ENCODE peak calls at places on chromosome 16, in eight cellular contexts. One of them, this sample, is unnamed.
A peak's percentile ranks its signal among the peaks of the same experiment; 100 is the strongest.

GRCh38 chr16:50884066-50884860 is 142.4 kb downstream of the CYLD start:
- DNase-seq in tibial nerve: no peak
- DNase-seq in esophagus muscularis mucosa: peak; percentile 37
- DNase-seq in GM23338: peak; percentile 77
- DNase-seq in breast epithelium: no peak
- DNase-seq in endothelial cell: peak; percentile 63
- DNase-seq in colonic mucosa: no peak
- DNase-seq in upper lobe of right lung: no peak
- DNase-seq in this sample: no peak

GRCh38 chr16:27843800-27844199 is 219.7 kb downstream of the GSG1L start:
- DNase-seq in breast epithelium: no peak
- DNase-seq in colonic mucosa: no peak
- DNase-seq in upper lobe of right lung: peak; percentile 9
- DNase-seq in esophagus muscularis mucosa: no peak
- DNase-seq in endothelial cell: no peak
- DNase-seq in GM23338: no peak
- DNase-seq in tibial nerve: no peak
- DNase-seq in this sample: no peak

GRCh38 chr16:54031107-54031760 is 255.4 kb downstream of the IRX3 start:
- DNase-seq in esophagus muscularis mucosa: no peak
- DNase-seq in GM23338: no peak
- DNase-seq in breast epithelium: no peak
- DNase-seq in endothelial cell: no peak
- DNase-seq in tibial nerve: no peak
- DNase-seq in upper lobe of right lung: no peak
- DNase-seq in colonic mucosa: no peak
- DNase-seq in this sample: no peak

GRCh38 chr16:76837872-76838271 is 353.1 kb upstream of the MON1B start:
- DNase-seq in upper lobe of right lung: no peak
- DNase-seq in esophagus muscularis mucosa: no peak
- DNase-seq in tibial nerve: no peak
- DNase-seq in breast epithelium: no peak
- DNase-seq in GM23338: peak; percentile 7
- DNase-seq in endothelial cell: no peak
- DNase-seq in colonic mucosa: no peak
- DNase-seq in this sample: no peak

GRCh38 chr16:87653234-87653633 is 50.9 kb downstream of the JPH3 start:
- DNase-seq in colonic mucosa: no peak
- DNase-seq in breast epithelium: no peak
- DNase-seq in tibial nerve: no peak
- DNase-seq in esophagus muscularis mucosa: no peak
- DNase-seq in GM23338: peak; percentile 54
- DNase-seq in upper lobe of right lung: no peak
- DNase-seq in endothelial cell: no peak
- DNase-seq in this sample: no peak

GRCh38 chr16:88905563-88905962 is 39.1 kb upstream of the PABPN1L start:
- DNase-seq in breast epithelium: no peak
- DNase-seq in GM23338: peak; percentile 81
- DNase-seq in upper lobe of right lung: no peak
- DNase-seq in colonic mucosa: no peak
- DNase-seq in endothelial cell: peak; percentile 41
- DNase-seq in tibial nerve: no peak
- DNase-seq in esophagus muscularis mucosa: no peak
- DNase-seq in this sample: no peak

GRCh38 chr16:84020353-84020752 is 22.2 kb downstream of the SLC38A8 start:
- DNase-seq in GM23338: no peak
- DNase-seq in colonic mucosa: no peak
- DNase-seq in upper lobe of right lung: no peak
- DNase-seq in tibial nerve: no peak
- DNase-seq in esophagus muscularis mucosa: no peak
- DNase-seq in breast epithelium: no peak
- DNase-seq in endothelial cell: no peak
- DNase-seq in this sample: no peak

GRCh38 chr16:47359478-47359877 is 101.4 kb downstream of the ITFG1 start:
- DNase-seq in endothelial cell: no peak
- DNase-seq in tibial nerve: no peak
- DNase-seq in breast epithelium: no peak
- DNase-seq in esophagus muscularis mucosa: no peak
- DNase-seq in colonic mucosa: no peak
- DNase-seq in upper lobe of right lung: no peak
- DNase-seq in GM23338: no peak
- DNase-seq in this sample: no peak

GRCh38 chr16:29978081-29978480 is 4.4 kb downstream of the TAOK2 start:
- DNase-seq in tibial nerve: no peak
- DNase-seq in breast epithelium: no peak
- DNase-seq in esophagus muscularis mucosa: no peak
- DNase-seq in colonic mucosa: no peak
- DNase-seq in GM23338: no peak
- DNase-seq in endothelial cell: no peak
- DNase-seq in upper lobe of right lung: no peak
- DNase-seq in this sample: no peak

GRCh38 chr16:84031556-84031955 is 11.0 kb downstream of the SLC38A8 start:
- DNase-seq in esophagus muscularis mucosa: no peak
- DNase-seq in tibial nerve: no peak
- DNase-seq in colonic mucosa: no peak
- DNase-seq in GM23338: no peak
- DNase-seq in endothelial cell: no peak
- DNase-seq in breast epithelium: no peak
- DNase-seq in upper lobe of right lung: no peak
- DNase-seq in this sample: no peak

GRCh38 chr16:13939821-13940220 is 19.9 kb downstream of the ERCC4 start:
- DNase-seq in tibial nerve: no peak
- DNase-seq in upper lobe of right lung: no peak
- DNase-seq in colonic mucosa: no peak
- DNase-seq in endothelial cell: no peak
- DNase-seq in GM23338: no peak
- DNase-seq in breast epithelium: no peak
- DNase-seq in esophagus muscularis mucosa: no peak
- DNase-seq in this sample: no peak

GRCh38 chr16:88442811-88443576 is 10.1 kb upstream of the ZFPM1 start:
- DNase-seq in colonic mucosa: peak; percentile 84
- DNase-seq in upper lobe of right lung: peak; percentile 89
- DNase-seq in esophagus muscularis mucosa: no peak
- DNase-seq in tibial nerve: peak; percentile 49
- DNase-seq in breast epithelium: peak; percentile 53
- DNase-seq in GM23338: peak; percentile 84
- DNase-seq in endothelial cell: peak; percentile 88
- DNase-seq in this sample: peak; percentile 16

GRCh38 chr16:27335349-27336052 is 21.7 kb downstream of the IL4R start:
- DNase-seq in tibial nerve: no peak
- DNase-seq in GM23338: no peak
- DNase-seq in upper lobe of right lung: no peak
- DNase-seq in esophagus muscularis mucosa: no peak
- DNase-seq in breast epithelium: no peak
- DNase-seq in endothelial cell: no peak
- DNase-seq in colonic mucosa: no peak
- DNase-seq in this sample: no peak

GRCh38 chr16:83887088-83887487 is 11.8 kb upstream of the MLYCD start:
- DNase-seq in breast epithelium: no peak
- DNase-seq in colonic mucosa: no peak
- DNase-seq in tibial nerve: no peak
- DNase-seq in upper lobe of right lung: no peak
- DNase-seq in esophagus muscularis mucosa: no peak
- DNase-seq in GM23338: peak; percentile 54
- DNase-seq in endothelial cell: no peak
- DNase-seq in this sample: no peak

GRCh38 chr16:47519996-47520679 is 59.0 kb downstream of the PHKB start:
- DNase-seq in colonic mucosa: no peak
- DNase-seq in endothelial cell: no peak
- DNase-seq in upper lobe of right lung: no peak
- DNase-seq in breast epithelium: no peak
- DNase-seq in esophagus muscularis mucosa: no peak
- DNase-seq in GM23338: no peak
- DNase-seq in tibial nerve: no peak
- DNase-seq in this sample: no peak

GRCh38 chr16:87149051-87149450 is 168.1 kb downstream of the C16orf95 start:
- DNase-seq in GM23338: no peak
- DNase-seq in breast epithelium: no peak
- DNase-seq in esophagus muscularis mucosa: no peak
- DNase-seq in colonic mucosa: no peak
- DNase-seq in upper lobe of right lung: no peak
- DNase-seq in tibial nerve: no peak
- DNase-seq in endothelial cell: no peak
- DNase-seq in this sample: no peak

GRCh38 chr16:18943414-18943813 is 17.2 kb upstream of the SMG1 start:
- DNase-seq in breast epithelium: no peak
- DNase-seq in tibial nerve: no peak
- DNase-seq in colonic mucosa: no peak
- DNase-seq in endothelial cell: no peak
- DNase-seq in GM23338: no peak
- DNase-seq in upper lobe of right lung: peak; percentile 7
- DNase-seq in esophagus muscularis mucosa: no peak
- DNase-seq in this sample: no peak

DNA sequence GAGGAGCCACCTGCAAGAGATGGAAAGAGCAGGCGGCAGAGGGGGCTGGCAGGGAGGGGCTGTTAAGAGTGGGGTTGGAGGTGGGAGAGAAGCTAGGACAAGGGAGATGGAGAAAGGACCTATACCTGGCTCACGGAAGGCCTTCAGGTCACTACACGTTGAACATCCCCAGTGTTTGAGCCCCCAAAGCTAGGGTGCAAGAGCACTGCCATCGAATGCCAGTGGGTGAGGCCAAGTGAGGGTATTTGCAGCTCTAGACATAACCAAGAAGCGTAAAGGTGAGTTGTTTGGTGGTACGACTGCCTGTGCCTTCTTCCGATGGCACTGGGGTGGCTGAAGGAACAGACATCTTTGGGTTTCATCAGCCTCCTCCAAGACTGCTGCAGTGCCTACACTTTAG is 17.0 kb upstream of the HERPUD1 start:
- DNase-seq in breast epithelium: no peak
- DNase-seq in colonic mucosa: no peak
- DNase-seq in upper lobe of right lung: no peak
- DNase-seq in esophagus muscularis mucosa: no peak
- DNase-seq in endothelial cell: no peak
- DNase-seq in tibial nerve: no peak
- DNase-seq in GM23338: no peak
- DNase-seq in this sample: no peak
- TF ChIP-seq CTCF in breast epithelium: no peak
- TF ChIP-seq CTCF in colonic mucosa: no peak
- TF ChIP-seq CTCF in upper lobe of right lung: no peak
- TF ChIP-seq CTCF in esophagus muscularis mucosa: no peak
- TF ChIP-seq CTCF in endothelial cell: no peak
- TF ChIP-seq CTCF in tibial nerve: no peak
- TF ChIP-seq CTCF in GM23338: no peak
- TF ChIP-seq CTCF in this sample: no peak

GRCh38 chr16:81850197-81850944 is 71.3 kb downstream of the PLCG2 start:
- DNase-seq in colonic mucosa: no peak
- DNase-seq in esophagus muscularis mucosa: no peak
- DNase-seq in endothelial cell: no peak
- DNase-seq in GM23338: no peak
- DNase-seq in tibial nerve: no peak
- DNase-seq in breast epithelium: no peak
- DNase-seq in upper lobe of right lung: no peak
- DNase-seq in this sample: no peak
- TF ChIP-seq CTCF in colonic mucosa: no peak
- TF ChIP-seq CTCF in esophagus muscularis mucosa: no peak
- TF ChIP-seq CTCF in endothelial cell: no peak
- TF ChIP-seq CTCF in GM23338: no peak
- TF ChIP-seq CTCF in tibial nerve: no peak
- TF ChIP-seq CTCF in breast epithelium: no peak
- TF ChIP-seq CTCF in upper lobe of right lung: no peak
- TF ChIP-seq CTCF in this sample: no peak

GRCh38 chr16:17230932-17231581 is 239.7 kb downstream of the XYLT1 start:
- DNase-seq in esophagus muscularis mucosa: no peak
- DNase-seq in endothelial cell: no peak
- DNase-seq in tibial nerve: no peak
- DNase-seq in breast epithelium: no peak
- DNase-seq in colonic mucosa: no peak
- DNase-seq in GM23338: no peak
- DNase-seq in upper lobe of right lung: no peak
- DNase-seq in this sample: no peak
- TF ChIP-seq CTCF in esophagus muscularis mucosa: no peak
- TF ChIP-seq CTCF in endothelial cell: no peak
- TF ChIP-seq CTCF in tibial nerve: no peak
- TF ChIP-seq CTCF in breast epithelium: no peak
- TF ChIP-seq CTCF in colonic mucosa: no peak
- TF ChIP-seq CTCF in GM23338: peak; percentile 11
- TF ChIP-seq CTCF in upper lobe of right lung: peak; percentile 6
- TF ChIP-seq CTCF in this sample: no peak

GRCh38 chr16:56247018-56247417 is 55.7 kb downstream of the GNAO1 start:
- DNase-seq in endothelial cell: no peak
- DNase-seq in GM23338: no peak
- DNase-seq in breast epithelium: no peak
- DNase-seq in tibial nerve: no peak
- DNase-seq in upper lobe of right lung: no peak
- DNase-seq in esophagus muscularis mucosa: no peak
- DNase-seq in colonic mucosa: no peak
- DNase-seq in this sample: no peak

GRCh38 chr16:56247808-56248207 is 56.5 kb downstream of the GNAO1 start:
- DNase-seq in GM23338: no peak
- DNase-seq in endothelial cell: no peak
- DNase-seq in esophagus muscularis mucosa: no peak
- DNase-seq in tibial nerve: no peak
- DNase-seq in breast epithelium: no peak
- DNase-seq in upper lobe of right lung: no peak
- DNase-seq in colonic mucosa: no peak
- DNase-seq in this sample: no peak

GRCh38 chr16:56245197-56245596 is 53.9 kb downstream of the GNAO1 start:
- DNase-seq in breast epithelium: no peak
- DNase-seq in colonic mucosa: no peak
- DNase-seq in upper lobe of right lung: no peak
- DNase-seq in GM23338: no peak
- DNase-seq in tibial nerve: no peak
- DNase-seq in endothelial cell: no peak
- DNase-seq in esophagus muscularis mucosa: no peak
- DNase-seq in this sample: peak; percentile 20

GRCh38 chr16:56244612-56245011 is 53.3 kb downstream of the GNAO1 start:
- DNase-seq in colonic mucosa: no peak
- DNase-seq in upper lobe of right lung: no peak
- DNase-seq in GM23338: no peak
- DNase-seq in tibial nerve: no peak
- DNase-seq in breast epithelium: no peak
- DNase-seq in esophagus muscularis mucosa: no peak
- DNase-seq in endothelial cell: no peak
- DNase-seq in this sample: no peak

DNA sequence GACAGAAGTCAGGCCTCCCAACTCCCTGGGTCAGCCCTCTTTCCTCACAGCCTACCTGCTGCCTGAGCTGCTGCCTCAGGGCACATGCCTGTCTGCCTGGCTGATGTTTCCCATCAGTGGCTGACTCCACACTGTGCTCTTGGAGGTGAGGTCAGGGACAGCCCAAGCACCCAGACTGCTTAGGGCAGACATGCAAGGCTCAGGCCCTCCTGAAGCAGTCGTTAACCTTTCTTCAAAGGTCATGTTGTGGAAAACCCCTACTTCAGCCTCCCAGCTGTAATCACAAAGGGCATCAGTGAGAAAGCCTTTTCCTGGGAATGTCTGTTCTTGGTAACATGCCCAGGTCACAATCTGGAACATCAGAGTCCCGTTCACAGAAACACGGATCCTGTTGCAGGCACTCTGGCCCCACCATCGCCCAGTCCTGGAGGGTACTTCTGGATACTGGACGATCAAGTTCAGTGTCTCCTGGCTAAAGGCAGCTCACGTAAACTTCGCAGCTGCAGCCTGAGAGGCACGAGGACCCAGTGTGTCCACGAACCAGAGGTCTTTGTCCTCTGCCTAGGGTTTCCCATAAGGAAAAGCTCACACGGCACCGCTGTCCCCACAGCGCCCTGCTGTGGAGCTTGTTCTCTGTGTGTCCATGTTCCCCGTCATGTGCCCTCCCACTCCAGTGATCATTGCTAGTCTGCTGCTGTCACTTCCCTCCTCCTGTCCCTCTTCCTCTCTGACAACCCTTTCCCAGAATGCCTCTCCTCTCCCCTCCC is 54.9 kb downstream of the GNAO1 start:
- DNase-seq in GM23338: peak; percentile 23
- DNase-seq in upper lobe of right lung: no peak
- DNase-seq in colonic mucosa: no peak
- DNase-seq in breast epithelium: peak; percentile 55
- DNase-seq in esophagus muscularis mucosa: no peak
- DNase-seq in tibial nerve: peak; percentile 29
- DNase-seq in endothelial cell: no peak
- DNase-seq in this sample: peak; percentile 14
- TF ChIP-seq CTCF in GM23338: no peak
- TF ChIP-seq CTCF in upper lobe of right lung: no peak
- TF ChIP-seq CTCF in colonic mucosa: no peak
- TF ChIP-seq CTCF in breast epithelium: no peak
- TF ChIP-seq CTCF in esophagus muscularis mucosa: no peak
- TF ChIP-seq CTCF in tibial nerve: no peak
- TF ChIP-seq CTCF in endothelial cell: no peak
- TF ChIP-seq CTCF in this sample: no peak